ENCODE peak calls at places on chromosomes 4 and X, in six cellular contexts. T is upper lobe of left lung, V is omental fat pad, C is H9, H is left ventricle myocardium inferior, F is LNCaP clone FGC. O is an unnamed sample.
A peak's percentile ranks its signal among the peaks of the same experiment; 100 is the strongest.

GRCh38 chr4:24091632-24092240 is 201.9 kb upstream of the PPARGC1A start:
- DNase-seq in T (no peak), V (no peak), C (no peak), H (no peak), F (no peak), O (no peak)

GRCh38 chrX:1658083-1658463 is 43.2 kb downstream of the ASMT start:
- DNase-seq in T (no peak), V (no peak), C (no peak), H (no peak), F (no peak), O (no peak)

GRCh38 chr4:106096454-106096853 is 201.2 kb downstream of the NPNT start:
- DNase-seq in T (no peak), V (no peak), C (no peak), H (no peak), F (no peak), O (no peak)

GRCh38 chr4:8167815-8168214 is 9.2 kb upstream of the ABLIM2 start:
- DNase-seq in T (no peak), V (no peak), C (no peak), H (no peak), F (no peak), O (no peak)

GRCh38 chr4:103046416-103047290 is 27.1 kb upstream of the SLC9B1 start:
- DNase-seq in T (no peak), V (no peak), C (peak; percentile 41), H (no peak), F (no peak), O (peak; percentile 10)

GRCh38 chr4:2761035-2761923 is 5.1 kb upstream of the TNIP2 start:
- DNase-seq in T (no peak), V (no peak), C (peak; percentile 64), H (no peak), F (no peak), O (no peak)

GRCh38 chrX:39261446-39262147 is 460.3 kb downstream of the MID1IP1 start:
- DNase-seq in T (no peak), V (no peak), C (no peak), H (no peak), F (no peak), O (no peak)

GRCh38 chrX:10537308-10537707 is 83.1 kb downstream of the MID1 start:
- DNase-seq in T (no peak), V (no peak), C (no peak), H (no peak), F (no peak), O (no peak)

GRCh38 chrX:2664497-2664896 is 26.6 kb upstream of the CD99 start:
- DNase-seq in T (no peak), V (no peak), C (no peak), H (peak; percentile 54), F (no peak), O (no peak)

GRCh38 chr4:161359491-161359890 is 804.3 kb downstream of the FSTL5 start:
- DNase-seq in T (no peak), V (no peak), C (no peak), H (no peak), F (no peak), O (no peak)

GRCh38 chr4:7391637-7392437 is 42.9 kb downstream of the PSAPL1 start:
- DNase-seq in T (no peak), V (no peak), C (peak; percentile 19), H (no peak), F (no peak), O (no peak)

GRCh38 chr4:38078590-38079381 is 118.6 kb downstream of the PTTG2 start:
- DNase-seq in T (no peak), V (no peak), C (no peak), H (no peak), F (no peak), O (no peak)

GRCh38 chr4:1039493-1040343 is 28.3 kb downstream of the FGFRL1 start:
- DNase-seq in T (peak; percentile 87), V (no peak), C (no peak), H (no peak), F (peak; percentile 17), O (no peak)

GRCh38 chrX:37722595-37722994 is 37.0 kb downstream of the XK start:
- DNase-seq in T (no peak), V (no peak), C (no peak), H (no peak), F (no peak), O (no peak)

GRCh38 chrX:139106111-139106510 is 394.6 kb upstream of the FGF13 start:
- DNase-seq in T (no peak), V (no peak), C (no peak), H (no peak), F (no peak), O (no peak)

GRCh38 chrX:1794586-1794985 is 179.7 kb downstream of the ASMT start:
- DNase-seq in T (no peak), V (no peak), C (no peak), H (no peak), F (no peak), O (no peak)

GRCh38 chrX:46407036-46407752 is 138.0 kb downstream of the ZNF674 start:
- DNase-seq in T (no peak), V (no peak), C (no peak), H (no peak), F (no peak), O (no peak)

GRCh38 chr4:92618968-92619367 is 315.2 kb downstream of the GRID2 start:
- DNase-seq in T (no peak), V (no peak), C (no peak), H (no peak), F (no peak), O (no peak)

GRCh38 chr4:4216668-4217067 is 10.1 kb downstream of the OTOP1 start:
- DNase-seq in T (no peak), V (no peak), C (peak; percentile 41), H (no peak), F (no peak), O (no peak)

GRCh38 chrX:32524385-32524784 is 687.0 kb downstream of the DMD start:
- DNase-seq in T (no peak), V (no peak), C (no peak), H (no peak), F (no peak), O (no peak)

GRCh38 chr4:161554372-161554990 is 609.3 kb downstream of the FSTL5 start:
- DNase-seq in T (no peak), V (no peak), C (no peak), H (no peak), F (no peak), O (no peak)

GRCh38 chrX:47232803-47233332 is at the start of gene USP11:
- DNase-seq in T (peak; percentile 92), V (no peak), C (peak; percentile 79), H (no peak), F (no peak), O (peak; percentile 43)

GRCh38 chr4:155780773-155781172 is 22.0 kb downstream of the GUCY1B1 start:
- DNase-seq in T (no peak), V (no peak), C (no peak), H (no peak), F (no peak), O (no peak)

GRCh38 chrX:150219374-150220185 is 143.5 kb upstream of the MAMLD1 start:
- DNase-seq in T (no peak), V (no peak), C (peak; percentile 45), H (no peak), F (no peak), O (no peak)

GRCh38 chr4:8227201-8227770 is 28.2 kb downstream of the SH3TC1 start:
- DNase-seq in T (peak; percentile 79), V (no peak), C (no peak), H (no peak), F (no peak), O (no peak)

GRCh38 chrX:115367455-115367854 is 77.9 kb downstream of the LUZP4 start:
- DNase-seq in T (no peak), V (no peak), C (no peak), H (no peak), F (no peak), O (no peak)

GRCh38 chr4:127604949-127605709 is 27.6 kb upstream of the INTU start:
- DNase-seq in T (no peak), V (no peak), C (peak; percentile 94), H (no peak), F (peak; percentile 6), O (no peak)

GRCh38 chr4:23577398-23577797 is 312.4 kb downstream of the PPARGC1A start:
- DNase-seq in T (no peak), V (no peak), C (no peak), H (no peak), F (no peak), O (no peak)

GRCh38 chr4:154741877-154742851 is 1.6 kb upstream of the LRAT start:
- DNase-seq in T (peak; percentile 73), V (no peak), C (peak; percentile 88), H (no peak), F (no peak), O (peak; percentile 17)
- TF ChIP-seq CTCF in T (no peak), V (no peak), C (no peak), H (no peak), F (no peak), O (no peak)

DNA sequence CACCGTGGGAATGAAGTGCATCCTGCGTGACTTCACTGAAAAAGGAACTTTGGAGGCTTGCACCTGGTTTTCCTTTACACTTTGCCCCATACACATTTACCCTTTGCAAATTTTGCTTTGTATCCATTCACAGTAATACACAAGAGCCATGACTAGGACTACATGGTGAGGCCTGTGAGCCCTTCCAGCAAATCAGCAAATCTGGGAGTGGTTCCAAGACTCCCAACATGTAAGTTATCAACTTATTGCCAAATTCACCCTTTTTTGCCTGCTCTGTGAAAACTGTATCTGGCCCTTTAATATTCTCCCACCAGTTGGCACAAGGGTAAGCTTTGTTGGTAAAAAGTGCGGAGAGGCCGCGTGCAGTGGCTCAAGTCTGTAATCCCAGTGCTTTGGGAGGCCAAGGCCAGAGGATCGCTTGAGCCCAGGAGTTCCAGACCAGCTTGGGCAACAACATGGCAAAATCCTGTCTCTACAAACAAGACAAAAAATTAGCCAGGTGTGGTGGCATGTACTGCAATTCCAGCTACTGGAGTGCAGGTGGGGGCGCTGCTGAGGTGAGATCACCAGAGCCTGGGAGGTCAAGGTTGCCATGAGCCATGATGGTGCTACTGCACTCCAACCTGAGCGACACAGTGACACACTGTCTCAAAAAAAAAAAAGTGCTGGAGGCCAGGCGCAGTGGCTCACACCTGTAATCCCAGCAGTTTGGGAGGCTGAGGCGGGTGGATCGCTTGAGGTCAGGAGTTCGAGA is 5.0 kb downstream of the PRMT9 start:
- DNase-seq in T (no peak), V (no peak), C (peak; percentile 83), H (no peak), F (no peak), O (no peak)
- TF ChIP-seq CTCF in T (no peak), V (no peak), C (peak; percentile 69), H (no peak), F (no peak), O (peak; percentile 27)

GRCh38 chr4:139175647-139176298 is 1.2 kb downstream of the ELF2 start:
- DNase-seq in T (no peak), V (no peak), C (no peak), H (no peak), F (no peak), O (no peak)
- TF ChIP-seq CTCF in T (no peak), V (no peak), C (no peak), H (no peak), F (no peak), O (no peak)

DNA sequence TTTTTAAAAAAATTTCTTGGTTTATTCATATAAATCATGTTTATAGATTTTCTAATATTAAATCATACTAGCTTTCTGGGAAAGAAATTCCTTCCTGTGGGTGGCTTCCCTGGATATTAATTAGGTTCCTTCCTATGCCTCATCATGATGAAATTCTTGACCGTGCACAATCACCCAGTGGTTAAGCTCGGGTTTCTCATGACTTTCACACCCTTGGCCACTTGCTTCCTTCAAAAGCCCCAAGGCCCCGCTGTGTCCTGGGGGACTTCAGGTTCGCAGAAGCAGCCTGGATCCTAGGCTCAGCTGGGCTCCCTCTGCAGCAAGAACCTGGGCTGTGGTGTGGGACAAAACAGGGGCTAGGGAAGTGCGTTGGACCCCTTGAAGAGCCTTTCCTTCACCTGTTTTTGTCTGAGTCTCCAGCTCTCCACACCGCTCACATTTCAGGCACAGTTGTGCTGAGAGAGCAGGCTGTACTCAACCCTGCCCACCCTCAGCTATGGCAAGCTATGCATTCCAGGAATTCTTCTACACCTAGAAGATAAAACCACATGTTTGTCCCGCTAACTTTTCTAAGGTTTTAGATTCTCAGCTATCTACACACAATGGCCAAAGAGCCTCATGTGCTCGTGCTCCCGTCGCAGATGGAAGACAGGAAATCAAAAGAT is 48.9 kb upstream of the TMSB15B start:
- DNase-seq in T (no peak), V (no peak), C (peak; percentile 31), H (no peak), F (no peak), O (no peak)
- TF ChIP-seq CTCF in T (no peak), V (no peak), C (no peak), H (no peak), F (no peak), O (no peak)